ENCODE peak calls at places on chromosomes 6 and 20, in four cellular contexts. J is lower lobe of right lung; O is testis; W is stimulated activated CD4-positive, alpha-beta T cell treated with anti-CD3 and anti-CD28 coated beads, Interleukin-12 subunit alpha, Interleukin-12 subunit beta, amount 100 ng/mL, for 48 hours. G is an unnamed sample.

GRCh38 chr20:64191002-64191401 is 26.8 kb downstream of the MYT1 start:
- DNase-seq in J (no peak), O (no peak), W (no peak), G (peak; percentile 8)

GRCh38 chr6:3267162-3267561 is 8.4 kb downstream of the PSMG4 start:
- DNase-seq in W (no peak), O (no peak), J (no peak), G (no peak)

GRCh38 chr6:166442131-166442530 is 59.4 kb upstream of the MPC1 start:
- DNase-seq in O (no peak), W (no peak), J (no peak), G (no peak)

GRCh38 chr6:51411726-51412125 is 593.1 kb downstream of the TFAP2B start:
- DNase-seq in O (no peak), J (no peak), W (no peak), G (no peak)

GRCh38 chr6:134819858-134820495 is 129.9 kb downstream of the ALDH8A1 start:
- DNase-seq in W (no peak), J (no peak), O (no peak), G (no peak)

GRCh38 chr20:59149678-59150504 is 13.7 kb upstream of the ZNF831 start:
- DNase-seq in O (no peak), J (no peak), W (no peak), G (no peak)

GRCh38 chr6:18343741-18344140 is 43.4 kb upstream of the RNF144B start:
- DNase-seq in W (no peak), J (no peak), O (no peak), G (no peak)

GRCh38 chr6:41439524-41440418 is 104.4 kb downstream of the NCR2 start:
- DNase-seq in J (peak; percentile 6), O (no peak), W (no peak), G (no peak)

GRCh38 chr6:62283828-62284411 is 2.1 kb downstream of the KHDRBS2 start:
- DNase-seq in O (peak; percentile 19), W (no peak), J (no peak), G (no peak)

GRCh38 chr6:42748241-42748898 is 2.5 kb upstream of the TBCC start:
- DNase-seq in O (no peak), J (no peak), W (no peak), G (no peak)

GRCh38 chr6:133198725-133199124 is 42.4 kb upstream of the EYA4 start:
- DNase-seq in O (no peak), J (no peak), W (no peak), G (no peak)